ENCODE peak calls at places on chromosomes 16 and 17, in nine cellular contexts. One of them, this sample, is unnamed.

GRCh38 chr17:42399948-42400843 is 12.0 kb upstream of the STAT3 start:
- DNase-seq in left ventricle myocardium inferior: no peak
- DNase-seq in cardiac fibroblast: no peak
- DNase-seq in pancreas: no peak
- DNase-seq in sigmoid colon: no peak
- DNase-seq in adipocyte: no peak
- DNase-seq in smooth muscle cell of the brain vasculature: no peak
- DNase-seq in C1 segment of cervical spinal cord: no peak
- DNase-seq in activated naive CD4-positive, alpha-beta T cell: no peak
- DNase-seq in this sample: no peak

GRCh38 chr16:77785365-77785764 is 3.0 kb upstream of the VAT1L start:
- DNase-seq in activated naive CD4-positive, alpha-beta T cell: no peak
- DNase-seq in sigmoid colon: no peak
- DNase-seq in smooth muscle cell of the brain vasculature: no peak
- DNase-seq in left ventricle myocardium inferior: no peak
- DNase-seq in adipocyte: no peak
- DNase-seq in cardiac fibroblast: no peak
- DNase-seq in C1 segment of cervical spinal cord: no peak
- DNase-seq in pancreas: no peak
- DNase-seq in this sample: no peak

GRCh38 chr17:28725660-28726395 is at the start of gene TLCD1:
- DNase-seq in cardiac fibroblast: peak
- DNase-seq in pancreas: peak
- DNase-seq in smooth muscle cell of the brain vasculature: no peak
- DNase-seq in left ventricle myocardium inferior: peak
- DNase-seq in adipocyte: peak
- DNase-seq in C1 segment of cervical spinal cord: no peak
- DNase-seq in activated naive CD4-positive, alpha-beta T cell: peak
- DNase-seq in sigmoid colon: peak
- DNase-seq in this sample: peak

GRCh38 chr17:41678907-41679739 is 9.6 kb upstream of the EIF1 start:
- DNase-seq in sigmoid colon: peak
- DNase-seq in smooth muscle cell of the brain vasculature: no peak
- DNase-seq in adipocyte: peak
- DNase-seq in pancreas: no peak
- DNase-seq in left ventricle myocardium inferior: no peak
- DNase-seq in C1 segment of cervical spinal cord: no peak
- DNase-seq in activated naive CD4-positive, alpha-beta T cell: no peak
- DNase-seq in cardiac fibroblast: peak
- DNase-seq in this sample: no peak

GRCh38 chr17:40562841-40563370 is 2.4 kb downstream of the CCR7 start:
- DNase-seq in cardiac fibroblast: no peak
- DNase-seq in pancreas: no peak
- DNase-seq in smooth muscle cell of the brain vasculature: no peak
- DNase-seq in C1 segment of cervical spinal cord: no peak
- DNase-seq in left ventricle myocardium inferior: no peak
- DNase-seq in sigmoid colon: no peak
- DNase-seq in activated naive CD4-positive, alpha-beta T cell: no peak
- DNase-seq in adipocyte: no peak
- DNase-seq in this sample: no peak

GRCh38 chr16:57422026-57422944 is 17.7 kb downstream of the CCL17 start:
- DNase-seq in C1 segment of cervical spinal cord: no peak
- DNase-seq in cardiac fibroblast: peak
- DNase-seq in activated naive CD4-positive, alpha-beta T cell: no peak
- DNase-seq in pancreas: peak
- DNase-seq in adipocyte: peak
- DNase-seq in left ventricle myocardium inferior: no peak
- DNase-seq in sigmoid colon: peak
- DNase-seq in smooth muscle cell of the brain vasculature: peak
- DNase-seq in this sample: peak

GRCh38 chr17:55303701-55304145 is 39.0 kb downstream of the HLF start:
- DNase-seq in sigmoid colon: no peak
- DNase-seq in left ventricle myocardium inferior: no peak
- DNase-seq in smooth muscle cell of the brain vasculature: no peak
- DNase-seq in adipocyte: peak
- DNase-seq in activated naive CD4-positive, alpha-beta T cell: no peak
- DNase-seq in pancreas: no peak
- DNase-seq in cardiac fibroblast: peak
- DNase-seq in C1 segment of cervical spinal cord: no peak
- DNase-seq in this sample: no peak

GRCh38 chr16:88703486-88704309 is 2.5 kb downstream of the RNF166 start:
- DNase-seq in smooth muscle cell of the brain vasculature: no peak
- DNase-seq in sigmoid colon: no peak
- DNase-seq in C1 segment of cervical spinal cord: peak
- DNase-seq in cardiac fibroblast: no peak
- DNase-seq in activated naive CD4-positive, alpha-beta T cell: peak
- DNase-seq in left ventricle myocardium inferior: peak
- DNase-seq in adipocyte: no peak
- DNase-seq in pancreas: no peak
- DNase-seq in this sample: no peak

GRCh38 chr17:850828-851759 is 68.9 kb downstream of the MRM3 start:
- DNase-seq in left ventricle myocardium inferior: peak
- DNase-seq in adipocyte: peak
- DNase-seq in smooth muscle cell of the brain vasculature: no peak
- DNase-seq in C1 segment of cervical spinal cord: no peak
- DNase-seq in activated naive CD4-positive, alpha-beta T cell: no peak
- DNase-seq in pancreas: no peak
- DNase-seq in sigmoid colon: peak
- DNase-seq in cardiac fibroblast: peak
- DNase-seq in this sample: peak

GRCh38 chr17:29617125-29617480 is 5.6 kb downstream of the CORO6 start:
- DNase-seq in left ventricle myocardium inferior: peak
- DNase-seq in sigmoid colon: peak
- DNase-seq in adipocyte: no peak
- DNase-seq in smooth muscle cell of the brain vasculature: no peak
- DNase-seq in cardiac fibroblast: peak
- DNase-seq in C1 segment of cervical spinal cord: peak
- DNase-seq in activated naive CD4-positive, alpha-beta T cell: peak
- DNase-seq in pancreas: peak
- DNase-seq in this sample: peak

GRCh38 chr17:42629420-42630009 is 20.0 kb downstream of the TUBG1 start:
- DNase-seq in pancreas: no peak
- DNase-seq in cardiac fibroblast: peak
- DNase-seq in C1 segment of cervical spinal cord: no peak
- DNase-seq in smooth muscle cell of the brain vasculature: no peak
- DNase-seq in left ventricle myocardium inferior: no peak
- DNase-seq in adipocyte: no peak
- DNase-seq in activated naive CD4-positive, alpha-beta T cell: no peak
- DNase-seq in sigmoid colon: no peak
- DNase-seq in this sample: no peak

GRCh38 chr16:525520-526180 is 1.9 kb upstream of the CAPN15 start:
- DNase-seq in sigmoid colon: no peak
- DNase-seq in adipocyte: peak
- DNase-seq in smooth muscle cell of the brain vasculature: no peak
- DNase-seq in left ventricle myocardium inferior: no peak
- DNase-seq in C1 segment of cervical spinal cord: no peak
- DNase-seq in pancreas: peak
- DNase-seq in activated naive CD4-positive, alpha-beta T cell: peak
- DNase-seq in cardiac fibroblast: peak
- DNase-seq in this sample: peak

GRCh38 chr17:41835214-41835799 is 725 bp downstream of the NT5C3B start:
- DNase-seq in left ventricle myocardium inferior: no peak
- DNase-seq in adipocyte: peak
- DNase-seq in sigmoid colon: no peak
- DNase-seq in smooth muscle cell of the brain vasculature: no peak
- DNase-seq in cardiac fibroblast: no peak
- DNase-seq in activated naive CD4-positive, alpha-beta T cell: no peak
- DNase-seq in pancreas: no peak
- DNase-seq in C1 segment of cervical spinal cord: no peak
- DNase-seq in this sample: no peak

GRCh38 chr17:72022328-72022727 is 98.5 kb upstream of the SOX9 start:
- DNase-seq in smooth muscle cell of the brain vasculature: no peak
- DNase-seq in left ventricle myocardium inferior: no peak
- DNase-seq in cardiac fibroblast: no peak
- DNase-seq in activated naive CD4-positive, alpha-beta T cell: no peak
- DNase-seq in C1 segment of cervical spinal cord: no peak
- DNase-seq in adipocyte: no peak
- DNase-seq in sigmoid colon: no peak
- DNase-seq in pancreas: no peak
- DNase-seq in this sample: no peak

GRCh38 chr17:8287651-8288335 is 677 bp upstream of the RANGRF start:
- DNase-seq in pancreas: peak
- DNase-seq in adipocyte: peak
- DNase-seq in sigmoid colon: no peak
- DNase-seq in left ventricle myocardium inferior: no peak
- DNase-seq in smooth muscle cell of the brain vasculature: no peak
- DNase-seq in cardiac fibroblast: no peak
- DNase-seq in C1 segment of cervical spinal cord: no peak
- DNase-seq in activated naive CD4-positive, alpha-beta T cell: no peak
- DNase-seq in this sample: no peak

GRCh38 chr16:50152386-50152806 is 710 bp upstream of the TENT4B start:
- DNase-seq in smooth muscle cell of the brain vasculature: no peak
- DNase-seq in adipocyte: peak
- DNase-seq in C1 segment of cervical spinal cord: peak
- DNase-seq in activated naive CD4-positive, alpha-beta T cell: no peak
- DNase-seq in cardiac fibroblast: no peak
- DNase-seq in left ventricle myocardium inferior: peak
- DNase-seq in sigmoid colon: peak
- DNase-seq in pancreas: no peak
- DNase-seq in this sample: peak

GRCh38 chr17:39671651-39672521 is 3.6 kb downstream of the PNMT start:
- DNase-seq in smooth muscle cell of the brain vasculature: no peak
- DNase-seq in C1 segment of cervical spinal cord: peak
- DNase-seq in cardiac fibroblast: peak
- DNase-seq in pancreas: peak
- DNase-seq in adipocyte: peak
- DNase-seq in sigmoid colon: no peak
- DNase-seq in activated naive CD4-positive, alpha-beta T cell: no peak
- DNase-seq in left ventricle myocardium inferior: peak
- DNase-seq in this sample: no peak

GRCh38 chr17:77644981-77645380 is 313.5 kb upstream of the TNRC6C start:
- DNase-seq in smooth muscle cell of the brain vasculature: no peak
- DNase-seq in sigmoid colon: no peak
- DNase-seq in cardiac fibroblast: no peak
- DNase-seq in pancreas: no peak
- DNase-seq in activated naive CD4-positive, alpha-beta T cell: no peak
- DNase-seq in C1 segment of cervical spinal cord: no peak
- DNase-seq in left ventricle myocardium inferior: no peak
- DNase-seq in adipocyte: no peak
- DNase-seq in this sample: no peak

GRCh38 chr16:82192665-82193064 is 22.6 kb upstream of the MPHOSPH6 start:
- DNase-seq in sigmoid colon: no peak
- DNase-seq in C1 segment of cervical spinal cord: no peak
- DNase-seq in pancreas: no peak
- DNase-seq in smooth muscle cell of the brain vasculature: no peak
- DNase-seq in left ventricle myocardium inferior: no peak
- DNase-seq in activated naive CD4-positive, alpha-beta T cell: no peak
- DNase-seq in cardiac fibroblast: peak
- DNase-seq in adipocyte: peak
- DNase-seq in this sample: peak

GRCh38 chr16:50265260-50265659 is 1.1 kb upstream of the ADCY7 start:
- DNase-seq in left ventricle myocardium inferior: no peak
- DNase-seq in smooth muscle cell of the brain vasculature: no peak
- DNase-seq in adipocyte: no peak
- DNase-seq in pancreas: no peak
- DNase-seq in C1 segment of cervical spinal cord: no peak
- DNase-seq in sigmoid colon: peak
- DNase-seq in activated naive CD4-positive, alpha-beta T cell: peak
- DNase-seq in cardiac fibroblast: no peak
- DNase-seq in this sample: no peak

GRCh38 chr17:72122668-72123495 is 2.1 kb downstream of the SOX9 start:
- DNase-seq in sigmoid colon: peak
- DNase-seq in C1 segment of cervical spinal cord: peak
- DNase-seq in left ventricle myocardium inferior: peak
- DNase-seq in cardiac fibroblast: peak
- DNase-seq in pancreas: peak
- DNase-seq in smooth muscle cell of the brain vasculature: no peak
- DNase-seq in activated naive CD4-positive, alpha-beta T cell: no peak
- DNase-seq in adipocyte: peak
- DNase-seq in this sample: peak

GRCh38 chr16:68235882-68236803 is at the start of gene ESRP2:
- DNase-seq in cardiac fibroblast: no peak
- DNase-seq in activated naive CD4-positive, alpha-beta T cell: peak
- DNase-seq in sigmoid colon: peak
- DNase-seq in smooth muscle cell of the brain vasculature: no peak
- DNase-seq in left ventricle myocardium inferior: no peak
- DNase-seq in adipocyte: no peak
- DNase-seq in pancreas: peak
- DNase-seq in C1 segment of cervical spinal cord: no peak
- DNase-seq in this sample: no peak

GRCh38 chr17:7330099-7331015 is 1.2 kb upstream of the NEURL4 start:
- DNase-seq in activated naive CD4-positive, alpha-beta T cell: peak
- DNase-seq in left ventricle myocardium inferior: peak
- DNase-seq in adipocyte: peak
- DNase-seq in smooth muscle cell of the brain vasculature: peak
- DNase-seq in C1 segment of cervical spinal cord: peak
- DNase-seq in pancreas: peak
- DNase-seq in cardiac fibroblast: peak
- DNase-seq in sigmoid colon: peak
- DNase-seq in this sample: peak

GRCh38 chr17:44831270-44831770 is 1.2 kb upstream of the GJC1 start:
- DNase-seq in cardiac fibroblast: no peak
- DNase-seq in C1 segment of cervical spinal cord: no peak
- DNase-seq in smooth muscle cell of the brain vasculature: no peak
- DNase-seq in pancreas: no peak
- DNase-seq in activated naive CD4-positive, alpha-beta T cell: no peak
- DNase-seq in sigmoid colon: no peak
- DNase-seq in adipocyte: no peak
- DNase-seq in left ventricle myocardium inferior: no peak
- DNase-seq in this sample: no peak

GRCh38 chr16:3793161-3793576 is 75.8 kb upstream of the TRAP1 start:
- DNase-seq in cardiac fibroblast: peak
- DNase-seq in sigmoid colon: peak
- DNase-seq in left ventricle myocardium inferior: peak
- DNase-seq in activated naive CD4-positive, alpha-beta T cell: no peak
- DNase-seq in C1 segment of cervical spinal cord: no peak
- DNase-seq in pancreas: no peak
- DNase-seq in smooth muscle cell of the brain vasculature: no peak
- DNase-seq in adipocyte: no peak
- DNase-seq in this sample: peak

GRCh38 chr16:68065716-68066305 is 19.4 kb upstream of the NFATC3 start:
- DNase-seq in C1 segment of cervical spinal cord: no peak
- DNase-seq in cardiac fibroblast: peak
- DNase-seq in smooth muscle cell of the brain vasculature: no peak
- DNase-seq in activated naive CD4-positive, alpha-beta T cell: no peak
- DNase-seq in adipocyte: peak
- DNase-seq in left ventricle myocardium inferior: no peak
- DNase-seq in sigmoid colon: no peak
- DNase-seq in pancreas: no peak
- DNase-seq in this sample: peak

GRCh38 chr16:29898786-29899515 is 399 bp downstream of the SEZ6L2 start:
- DNase-seq in sigmoid colon: no peak
- DNase-seq in C1 segment of cervical spinal cord: peak
- DNase-seq in cardiac fibroblast: no peak
- DNase-seq in pancreas: no peak
- DNase-seq in left ventricle myocardium inferior: no peak
- DNase-seq in smooth muscle cell of the brain vasculature: no peak
- DNase-seq in activated naive CD4-positive, alpha-beta T cell: no peak
- DNase-seq in adipocyte: peak
- DNase-seq in this sample: no peak

GRCh38 chr17:62692159-62692651 is 64.7 kb downstream of the MRC2 start:
- DNase-seq in adipocyte: no peak
- DNase-seq in sigmoid colon: no peak
- DNase-seq in smooth muscle cell of the brain vasculature: no peak
- DNase-seq in left ventricle myocardium inferior: no peak
- DNase-seq in C1 segment of cervical spinal cord: no peak
- DNase-seq in pancreas: no peak
- DNase-seq in cardiac fibroblast: no peak
- DNase-seq in activated naive CD4-positive, alpha-beta T cell: no peak
- DNase-seq in this sample: no peak

GRCh38 chr17:64081802-64082799 is 47.8 kb downstream of the ERN1 start:
- DNase-seq in pancreas: no peak
- DNase-seq in sigmoid colon: no peak
- DNase-seq in cardiac fibroblast: peak
- DNase-seq in activated naive CD4-positive, alpha-beta T cell: no peak
- DNase-seq in adipocyte: peak
- DNase-seq in C1 segment of cervical spinal cord: no peak
- DNase-seq in smooth muscle cell of the brain vasculature: no peak
- DNase-seq in left ventricle myocardium inferior: no peak
- DNase-seq in this sample: peak

GRCh38 chr17:6343736-6344135 is 91.2 kb downstream of the AIPL1 start:
- DNase-seq in pancreas: no peak
- DNase-seq in adipocyte: no peak
- DNase-seq in activated naive CD4-positive, alpha-beta T cell: no peak
- DNase-seq in sigmoid colon: no peak
- DNase-seq in C1 segment of cervical spinal cord: no peak
- DNase-seq in cardiac fibroblast: no peak
- DNase-seq in left ventricle myocardium inferior: no peak
- DNase-seq in smooth muscle cell of the brain vasculature: no peak
- DNase-seq in this sample: no peak

GRCh38 chr16:27753563-27753962 is 203.6 kb downstream of the KATNIP start:
- DNase-seq in left ventricle myocardium inferior: no peak
- DNase-seq in activated naive CD4-positive, alpha-beta T cell: no peak
- DNase-seq in smooth muscle cell of the brain vasculature: no peak
- DNase-seq in C1 segment of cervical spinal cord: no peak
- DNase-seq in cardiac fibroblast: no peak
- DNase-seq in pancreas: no peak
- DNase-seq in adipocyte: no peak
- DNase-seq in sigmoid colon: no peak
- DNase-seq in this sample: no peak

This sample was measured in fibroblast of gingiva.